ENCODE peak calls at places on chromosomes 5 and 9, in ten cellular contexts. Y is sigmoid colon, E is prostate gland, G is ovary, Q is transverse colon, U is body of pancreas, C is A549, D is spleen, Z is stomach, X is gastrocnemius medialis. M is an unnamed sample.

GRCh38 chr5:82160948-82161347 is 117.2 kb downstream of the RPS23 start:
- DNase-seq in C (no peak), Y (no peak), Z (no peak), Q (no peak), E (no peak), G (no peak), U (no peak), X (no peak), D (no peak), M (no peak)

GRCh38 chr5:79795764-79796398 is 106.2 kb downstream of the CMYA5 start:
- DNase-seq in Y (no peak), C (no peak), Z (no peak), D (no peak), U (peak; percentile 18), X (peak; percentile 61), E (no peak), Q (no peak), G (peak; percentile 47), M (peak; percentile 9)

GRCh38 chr9:106697799-106698591 is 165.0 kb upstream of the ZNF462 start:
- DNase-seq in U (peak; percentile 78), Y (peak; percentile 91), Z (peak; percentile 30), G (peak; percentile 53), X (peak; percentile 75), C (no peak), E (peak; percentile 49), Q (peak; percentile 39), D (peak; percentile 72), M (peak; percentile 65)

GRCh38 chr5:145680169-145680568 is 155.0 kb downstream of the PRELID2 start:
- DNase-seq in G (no peak), D (no peak), E (no peak), Y (no peak), X (no peak), U (no peak), Z (no peak), Q (no peak), C (peak; percentile 11), M (peak; percentile 7)

GRCh38 chr5:78509884-78510769 is 138.4 kb downstream of the LHFPL2 start:
- DNase-seq in D (peak; percentile 94), X (peak; percentile 68), Q (peak; percentile 80), E (peak; percentile 43), C (no peak), Z (peak; percentile 85), Y (peak; percentile 88), G (peak; percentile 21), U (peak; percentile 82), M (no peak)

GRCh38 chr9:119009253-119009652 is 360.0 kb downstream of the BRINP1 start:
- DNase-seq in Z (no peak), Y (no peak), U (no peak), Q (no peak), X (peak; percentile 25), C (no peak), D (no peak), E (no peak), G (no peak), M (peak; percentile 35)

GRCh38 chr5:142816577-142816976 is 46.4 kb downstream of the ARHGAP26 start:
- DNase-seq in U (peak; percentile 54), G (no peak), C (no peak), E (no peak), Y (no peak), Z (peak; percentile 75), X (peak; percentile 41), Q (peak; percentile 66), D (no peak), M (no peak)

GRCh38 chr9:4417578-4418325 is 72.5 kb upstream of the SLC1A1 start:
- DNase-seq in Z (no peak), U (no peak), C (no peak), D (no peak), E (no peak), G (no peak), Q (no peak), Y (no peak), X (no peak), M (no peak)

GRCh38 chr5:67135381-67135780 is 61.2 kb downstream of the CD180 start:
- DNase-seq in C (no peak), Q (no peak), U (no peak), X (no peak), E (no peak), Y (no peak), G (no peak), Z (no peak), D (no peak), M (no peak)

GRCh38 chr9:97982191-97982718 is 886 bp upstream of the ANP32B start:
- DNase-seq in Q (no peak), C (no peak), X (no peak), G (no peak), D (no peak), U (no peak), Z (no peak), Y (no peak), E (no peak), M (no peak)

GRCh38 chr9:97981828-97982164 is 1.3 kb upstream of the ANP32B start:
- DNase-seq in D (no peak), E (no peak), U (no peak), C (no peak), Q (no peak), Z (no peak), G (no peak), Y (no peak), X (no peak), M (no peak)

GRCh38 chr9:97984188-97985057 is 1.3 kb downstream of the ANP32B start:
- DNase-seq in U (peak; percentile 84), G (peak; percentile 87), D (peak; percentile 94), Y (peak; percentile 93), X (peak; percentile 83), E (peak; percentile 67), Q (peak; percentile 79), Z (peak; percentile 81), C (peak; percentile 66), M (peak; percentile 83)

GRCh38 chr9:97983524-97984187 is 515 bp downstream of the ANP32B start:
- DNase-seq in C (peak; percentile 46), D (peak; percentile 93), E (peak; percentile 56), G (peak; percentile 61), Q (peak; percentile 68), U (peak; percentile 48), X (peak; percentile 59), Z (peak; percentile 59), Y (peak; percentile 80), M (peak; percentile 70)

GRCh38 chr9:97982719-97983523 is at the start of gene ANP32B:
- DNase-seq in G (peak; percentile 83), Y (peak; percentile 96), Z (peak; percentile 94), U (peak; percentile 91), X (peak; percentile 85), C (peak; percentile 72), D (peak; percentile 99), Q (peak; percentile 94), E (peak; percentile 85), M (peak; percentile 99)
- TF ChIP-seq POLR2A in G (peak; percentile 17), Y (no peak), Z (no peak), U (peak; percentile 45), X (peak; percentile 63), C (peak; percentile 58), D (no peak), Q (peak; percentile 34), E (peak; percentile 35), M (peak; percentile 57)

DNA sequence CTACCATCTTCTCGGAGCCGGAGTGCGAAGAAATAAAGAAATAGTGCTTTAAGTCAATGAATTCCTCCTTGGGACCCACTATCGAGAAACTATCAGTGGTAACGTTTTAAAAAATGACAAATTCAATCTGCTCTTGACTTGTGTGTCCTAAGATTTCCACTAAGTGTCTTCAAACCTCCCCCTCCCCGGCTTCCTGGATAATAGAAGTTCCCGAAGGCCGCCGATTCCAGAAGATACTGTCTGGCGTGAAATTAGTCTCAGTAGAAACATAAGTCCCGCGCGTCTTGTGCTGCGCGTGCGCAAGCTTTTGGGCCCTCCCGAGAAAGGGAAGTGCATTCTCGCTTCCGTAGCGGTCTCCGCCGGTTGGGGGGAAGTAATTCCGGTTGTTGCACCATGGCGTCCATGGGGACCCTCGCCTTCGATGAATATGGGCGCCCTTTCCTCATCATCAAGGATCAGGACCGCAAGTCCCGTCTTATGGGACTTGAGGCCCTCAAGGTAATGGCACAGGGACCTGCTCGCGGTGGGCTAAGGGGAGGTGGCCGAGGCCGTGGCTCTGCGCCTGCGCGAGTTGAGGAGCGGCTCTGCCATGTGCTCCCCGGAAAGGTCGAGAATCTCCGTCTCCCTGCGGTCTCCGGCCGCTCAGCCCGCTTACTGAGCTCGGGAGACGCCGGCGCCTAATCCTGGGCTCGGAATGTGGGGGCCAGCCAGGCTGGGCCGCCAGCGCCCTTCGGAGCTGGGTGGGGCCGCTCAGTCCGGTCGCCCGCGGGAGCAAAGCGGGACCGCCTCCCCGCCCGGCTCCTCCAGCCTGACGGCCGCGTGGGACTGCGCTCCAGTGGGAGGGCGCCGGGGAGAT is at the start of gene CCT5:
- DNase-seq in X (peak; percentile 94), G (peak; percentile 92), Q (peak; percentile 94), Y (peak; percentile 98), E (peak; percentile 94), D (peak; percentile 96), U (peak; percentile 97), C (peak; percentile 95), Z (peak; percentile 93), M (peak; percentile 93)
- TF ChIP-seq POLR2A in X (peak; percentile 30), G (no peak), Q (peak; percentile 67), Y (peak; percentile 62), E (peak; percentile 59), D (no peak), U (peak; percentile 78), C (peak; percentile 89), Z (no peak), M (peak; percentile 85)

DNA sequence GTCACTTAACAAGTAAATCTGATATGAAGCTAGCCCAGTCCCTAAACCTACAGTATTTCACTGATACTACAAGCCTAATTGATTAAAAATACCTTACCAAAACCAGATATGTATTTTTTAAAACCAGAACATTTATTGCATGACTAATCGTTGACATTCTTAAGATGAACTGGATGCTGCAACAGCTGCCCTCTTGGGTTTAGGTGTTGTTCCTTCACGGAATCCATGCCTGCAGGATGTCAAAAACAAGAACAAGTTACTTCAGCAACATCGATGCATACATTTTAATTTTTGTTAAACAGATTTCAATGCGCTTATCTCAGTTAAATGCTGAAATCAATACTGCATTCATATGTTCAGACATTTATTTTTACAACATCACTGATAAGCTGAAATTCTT is 2.7 kb downstream of the RPL37 start:
- DNase-seq in X (no peak), Q (no peak), D (no peak), Z (no peak), U (no peak), Y (no peak), G (no peak), C (no peak), E (no peak), M (no peak)
- TF ChIP-seq POLR2A in X (no peak), Q (no peak), D (no peak), Z (no peak), U (no peak), Y (no peak), G (no peak), C (no peak), E (no peak), M (no peak)

DNA sequence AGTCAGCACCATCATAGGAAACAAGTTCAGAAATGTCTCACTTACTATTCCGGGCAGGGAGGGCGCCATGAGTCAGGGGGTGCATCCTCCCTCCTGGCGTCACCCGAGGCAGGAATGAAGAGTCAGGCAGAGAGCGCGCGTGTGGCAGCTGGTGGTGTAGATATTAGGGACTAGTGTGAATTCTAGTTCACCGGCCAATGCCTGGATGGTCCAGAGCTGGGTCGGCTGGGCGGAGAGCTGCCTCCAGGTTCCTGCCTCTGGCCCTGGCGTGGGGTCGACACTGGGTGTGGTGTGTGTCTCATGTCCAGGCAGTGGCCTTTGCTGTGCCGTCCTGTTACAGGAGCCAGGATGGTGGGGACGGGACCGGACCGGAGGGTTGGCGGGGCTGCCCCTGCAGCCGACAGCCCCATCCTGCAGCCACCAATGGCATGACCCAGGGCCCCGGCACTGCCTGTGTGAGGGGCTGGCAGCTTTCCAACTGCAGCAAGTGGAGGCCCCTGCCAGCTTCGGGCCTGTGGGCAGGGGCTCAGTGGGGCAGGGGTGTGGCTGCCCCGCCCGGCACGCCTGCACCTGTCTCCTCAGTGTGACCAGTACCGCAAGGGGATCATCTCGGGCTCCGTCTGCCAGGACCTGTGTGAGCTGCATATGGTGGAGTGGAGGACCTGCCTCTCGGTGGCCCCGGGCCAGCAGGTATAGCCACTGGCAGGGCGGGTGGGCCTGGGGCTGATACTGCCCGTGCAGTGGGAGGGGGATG is 9.1 kb downstream of the DIPK1B start:
- DNase-seq in X (no peak), G (no peak), D (peak; percentile 76), Q (no peak), U (no peak), E (no peak), Z (no peak), C (no peak), Y (no peak), M (peak; percentile 94)
- TF ChIP-seq POLR2A in X (no peak), G (no peak), D (no peak), Q (no peak), U (no peak), E (no peak), Z (no peak), C (no peak), Y (no peak), M (no peak)